ENCODE peak calls at places on chromosomes 4 and X, in eight cellular contexts. D, I, R, O, T, W, P and J are unnamed samples.

GRCh38 chrX:104913348-104913747 is 307.1 kb downstream of the TEX13A start:
- DNase-seq in D (no peak), O (peak; percentile 1), T (no peak), R (no peak), P (no peak), I (peak; percentile 5), W (peak; percentile 8), J (no peak)

GRCh38 chr4:80268936-80269335 is 2.5 kb downstream of the FGF5 start:
- DNase-seq in W (no peak), P (no peak), R (no peak), T (no peak), D (no peak), I (no peak), O (no peak), J (no peak)

GRCh38 chrX:100748133-100748532 is 16.2 kb upstream of the SYTL4 start:
- DNase-seq in R (no peak), D (no peak), O (peak; percentile 57), P (no peak), I (peak; percentile 9), T (no peak), W (no peak), J (no peak)

GRCh38 chr4:76758996-76759395 is 138.9 kb downstream of the SOWAHB start:
- DNase-seq in T (no peak), I (no peak), R (peak; percentile 17), O (no peak), P (no peak), D (no peak), W (no peak), J (no peak)

GRCh38 chr4:151575646-151576045 is 166.7 kb downstream of the FHIP1A start:
- DNase-seq in R (no peak), W (no peak), O (no peak), T (no peak), D (no peak), I (no peak), P (no peak), J (no peak)

GRCh38 chr4:78671812-78672440 is 104.2 kb upstream of the BMP2K start:
- DNase-seq in T (no peak), O (peak; percentile 18), W (no peak), R (no peak), P (no peak), D (no peak), I (no peak), J (no peak)

GRCh38 chrX:107135965-107136307 is 17.3 kb upstream of the RBM41 start:
- DNase-seq in T (no peak), I (no peak), O (no peak), W (no peak), D (no peak), P (no peak), R (no peak), J (no peak)

GRCh38 chrX:105117621-105118020 is 102.9 kb downstream of the TEX13A start:
- DNase-seq in O (no peak), W (no peak), P (no peak), I (no peak), R (no peak), D (no peak), T (no peak), J (no peak)

GRCh38 chrX:153703036-153703370 is 15.3 kb downstream of the SLC6A8 start:
- DNase-seq in D (peak; percentile 75), T (no peak), I (no peak), W (no peak), P (no peak), O (no peak), R (no peak), J (no peak)

GRCh38 chrX:12979011-12979629 is 4.2 kb downstream of the TMSB4X start:
- DNase-seq in R (no peak), W (no peak), O (no peak), P (no peak), T (no peak), D (no peak), I (no peak), J (no peak)

GRCh38 chrX:12979630-12980015 is 4.7 kb downstream of the TMSB4X start:
- DNase-seq in D (peak; percentile 30), T (no peak), R (no peak), W (no peak), O (no peak), P (no peak), I (no peak), J (no peak)

GRCh38 chrX:12975999-12976558 is 1.2 kb downstream of the TMSB4X start:
- DNase-seq in D (peak; percentile 36), T (peak; percentile 55), O (no peak), R (no peak), P (no peak), W (peak; percentile 67), I (peak; percentile 46), J (peak; percentile 12)

GRCh38 chrX:12977761-12978204 is 2.9 kb downstream of the TMSB4X start:
- DNase-seq in W (no peak), I (no peak), R (no peak), T (no peak), O (no peak), D (no peak), P (no peak), J (no peak)

GRCh38 chrX:12978205-12979010 is 3.5 kb downstream of the TMSB4X start:
- DNase-seq in P (no peak), W (no peak), D (peak; percentile 88), I (no peak), T (no peak), R (no peak), O (no peak), J (peak; percentile 26)
- TF ChIP-seq USF2 in P (no peak), W (no peak), D (no peak), I (no peak), T (no peak), R (no peak), O (no peak), J (no peak)

GRCh38 chr4:6746721-6747689 is 31.0 kb downstream of the BLOC1S4 start:
- DNase-seq in D (no peak), O (no peak), P (no peak), T (no peak), W (no peak), R (no peak), I (no peak), J (no peak)
- TF ChIP-seq USF2 in D (no peak), O (no peak), P (no peak), T (no peak), W (no peak), R (no peak), I (no peak), J (no peak)

GRCh38 chrX:119410027-119410819 is 11.1 kb downstream of the SLC25A43 start:
- DNase-seq in P (no peak), R (no peak), W (no peak), I (no peak), D (peak; percentile 69), T (peak; percentile 46), O (peak; percentile 57), J (no peak)
- TF ChIP-seq USF2 in P (no peak), R (no peak), W (no peak), I (no peak), D (no peak), T (no peak), O (no peak), J (no peak)

DNA sequence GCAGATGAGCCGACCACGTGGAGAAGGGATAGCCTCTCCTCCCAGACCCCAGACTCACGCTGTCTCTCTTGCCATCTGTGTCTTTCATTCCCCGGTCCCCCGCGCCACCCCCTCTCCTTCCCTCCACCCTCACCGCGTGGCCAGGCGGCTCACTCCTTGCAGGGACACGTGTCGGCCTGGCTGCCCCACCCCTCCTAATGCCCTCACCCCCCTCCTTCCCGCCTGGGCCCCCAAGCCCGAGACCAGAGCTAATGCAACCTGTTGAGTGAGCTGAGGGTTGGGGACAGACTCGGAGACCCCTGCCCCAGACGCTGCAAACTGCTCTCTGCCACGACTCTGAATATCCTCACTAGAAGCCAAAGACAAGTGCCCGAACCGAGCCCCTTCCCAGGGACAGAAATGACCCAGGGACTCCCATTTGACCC is 1.8 kb downstream of the SLC38A5 start:
- DNase-seq in D (no peak), O (no peak), T (no peak), W (no peak), P (no peak), I (peak; percentile 73), R (no peak), J (no peak)
- TF ChIP-seq USF2 in D (no peak), O (no peak), T (no peak), W (no peak), P (no peak), I (peak; percentile 55), R (no peak), J (no peak)

DNA sequence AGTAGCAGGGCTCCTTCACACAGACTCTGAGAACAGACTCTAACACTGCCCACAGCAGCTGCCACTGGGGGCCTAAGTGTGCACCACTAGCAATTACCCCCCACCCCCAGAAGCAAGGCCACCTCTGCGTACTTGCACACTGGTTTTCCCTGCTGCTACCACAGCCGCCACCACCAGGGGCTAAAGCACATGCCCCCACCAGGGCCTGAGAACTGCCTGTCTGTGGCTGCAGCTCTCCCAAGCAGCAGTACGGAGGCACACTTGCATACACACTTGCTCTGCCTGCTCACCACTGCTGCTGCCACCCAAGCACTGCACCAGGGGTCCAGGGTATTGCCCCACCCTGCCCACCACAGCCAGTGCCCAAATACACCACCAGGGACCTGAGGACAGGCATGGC is 59.6 kb downstream of the SCML2 start:
- DNase-seq in T (no peak), O (no peak), D (no peak), I (no peak), W (no peak), R (no peak), P (no peak), J (peak; percentile 16)
- TF ChIP-seq USF2 in T (no peak), O (no peak), D (no peak), I (no peak), W (no peak), R (no peak), P (no peak), J (no peak)